ENCODE peak calls at places on chromosomes 3 and 15, in six cellular contexts. L is NCI-H748 treated with DMSO at 0.1 percent for 48 hours; T is stimulated activated naive CD8-positive, alpha-beta T cell treated with anti-CD3 and anti-CD28 coated beads, Interleukin-15, amount 100 ng/mL, for 72 hours; N is NCI-H2029; A is non-pigmented ciliary epithelial cell; G is uterus. R is an unnamed sample.

GRCh38 chr3:160098946-160099626 is 110.5 kb downstream of the IL12A start:
- DNase-seq in L (no peak), T (no peak), N (no peak), A (no peak), G (no peak), R (no peak)

GRCh38 chr3:18134386-18135082 is 290.6 kb downstream of the SATB1 start:
- DNase-seq in L (no peak), T (no peak), N (no peak), A (no peak), G (no peak), R (no peak)

GRCh38 chr15:70854669-70854976 is 666 bp upstream of the LARP6 start:
- DNase-seq in L (no peak), T (no peak), N (no peak), A (no peak), G (peak), R (no peak)

GRCh38 chr3:101625879-101626278 is 51.1 kb downstream of the ZBTB11 start:
- DNase-seq in L (no peak), T (no peak), N (no peak), A (no peak), G (no peak), R (no peak)

GRCh38 chr3:181707980-181708379 is 3.7 kb upstream of the SOX2 start:
- DNase-seq in L (no peak), T (no peak), N (no peak), A (no peak), G (no peak), R (no peak)

GRCh38 chr3:159807137-159808028 is 181.3 kb upstream of the IL12A start:
- DNase-seq in L (no peak), T (no peak), N (no peak), A (no peak), G (no peak), R (no peak)

GRCh38 chr3:99626415-99626788 is 12.0 kb upstream of the COL8A1 start:
- DNase-seq in L (no peak), T (no peak), N (no peak), A (no peak), G (no peak), R (no peak)

GRCh38 chr3:46218310-46218709 is 10.2 kb upstream of the CCR1 start:
- DNase-seq in L (no peak), T (no peak), N (no peak), A (no peak), G (no peak), R (no peak)

GRCh38 chr15:73442436-73442835 is 528 bp upstream of the REC114 start:
- DNase-seq in L (no peak), T (no peak), N (no peak), A (no peak), G (no peak), R (no peak)

GRCh38 chr3:182508896-182509295 is 284.4 kb upstream of the ATP11B start:
- DNase-seq in L (no peak), T (no peak), N (peak), A (no peak), G (no peak), R (no peak)

GRCh38 chr15:98803228-98804056 is 155.1 kb downstream of the IGF1R start:
- DNase-seq in L (no peak), T (no peak), N (no peak), A (peak), G (no peak), R (no peak)

GRCh38 chr15:38991126-38991525 is 426.5 kb upstream of the RASGRP1 start:
- DNase-seq in L (no peak), T (no peak), N (no peak), A (no peak), G (no peak), R (no peak)

GRCh38 chr3:55721716-55722484 is 234.8 kb upstream of the WNT5A start:
- DNase-seq in L (no peak), T (no peak), N (no peak), A (no peak), G (peak), R (no peak)

GRCh38 chr15:58521293-58521991 is 89.7 kb downstream of the LIPC start:
- DNase-seq in L (no peak), T (no peak), N (no peak), A (peak), G (peak), R (no peak)

GRCh38 chr15:38745136-38745535 is 180.5 kb upstream of the RASGRP1 start:
- DNase-seq in L (no peak), T (no peak), N (no peak), A (no peak), G (no peak), R (no peak)

GRCh38 chr15:89083246-89083645 is 5.0 kb upstream of the ABHD2 start:
- DNase-seq in L (no peak), T (no peak), N (no peak), A (no peak), G (no peak), R (no peak)

GRCh38 chr3:21331321-21331720 is 419.7 kb downstream of the ZNF385D start:
- DNase-seq in L (no peak), T (no peak), N (no peak), A (no peak), G (no peak), R (no peak)

GRCh38 chr3:126607214-126607908 is 47.6 kb downstream of the TXNRD3 start:
- DNase-seq in L (no peak), T (no peak), N (no peak), A (peak), G (no peak), R (no peak)

GRCh38 chr3:16993227-16993626 is 108.5 kb downstream of the PLCL2 start:
- DNase-seq in L (no peak), T (no peak), N (no peak), A (no peak), G (no peak), R (no peak)

GRCh38 chr15:99167201-99167600 is 62.3 kb downstream of the SYNM start:
- DNase-seq in L (no peak), T (no peak), N (peak), A (no peak), G (no peak), R (no peak)

GRCh38 chr15:100093211-100094126 is 248.3 kb downstream of the ADAMTS17 start:
- DNase-seq in L (no peak), T (no peak), N (no peak), A (no peak), G (no peak), R (no peak)

GRCh38 chr15:73237910-73238309 is 130.8 kb downstream of the HCN4 start:
- DNase-seq in L (no peak), T (no peak), N (no peak), A (no peak), G (no peak), R (no peak)

GRCh38 chr15:42048821-42049200 is 28.0 kb upstream of the PLA2G4E start:
- DNase-seq in L (no peak), T (no peak), N (no peak), A (no peak), G (no peak), R (no peak)

GRCh38 chr3:83002869-83003445 is 1241.5 kb upstream of the GBE1 start:
- DNase-seq in L (peak), T (no peak), N (no peak), A (no peak), G (no peak), R (peak)

GRCh38 chr3:130963444-130963843 is 63.2 kb downstream of the ASTE1 start:
- DNase-seq in L (no peak), T (no peak), N (no peak), A (no peak), G (no peak), R (no peak)

GRCh38 chr15:81966628-81967027 is 79.2 kb downstream of the MEX3B start:
- DNase-seq in L (no peak), T (no peak), N (no peak), A (no peak), G (no peak), R (no peak)